ENCODE peak calls at places on chromosomes 2 and 18, in five cellular contexts. M is dorsolateral prefrontal cortex; W is ovary; K is CD8-positive, alpha-beta memory T cell; P is iPS DF 6.9. V is an unnamed sample.

GRCh38 chr2:232203936-232204335 is 174.6 kb upstream of the ALPP start:
- DNase-seq in P (no peak), K (no peak), W (no peak), M (no peak), V (no peak)

GRCh38 chr2:127609818-127610217 is 36.1 kb upstream of the GPR17 start:
- DNase-seq in M (peak; percentile 21), W (no peak), P (no peak), K (no peak), V (no peak)

GRCh38 chr18:49024808-49025361 is 74.1 kb upstream of the SMAD7 start:
- DNase-seq in W (peak; percentile 25), K (no peak), M (no peak), P (no peak), V (no peak)

GRCh38 chr18:13376841-13377351 is 158.3 kb downstream of the LDLRAD4 start:
- DNase-seq in W (no peak), M (no peak), P (no peak), K (peak; percentile 17), V (no peak)

GRCh38 chr2:203018181-203018580 is 3.5 kb downstream of the NBEAL1 start:
- DNase-seq in K (no peak), P (no peak), M (no peak), W (no peak), V (no peak)

GRCh38 chr18:54906636-54907180 is 52.6 kb downstream of the CCDC68 start:
- DNase-seq in K (no peak), P (no peak), W (no peak), M (no peak), V (no peak)

GRCh38 chr2:189267925-189268579 is 88.5 kb upstream of the COL5A2 start:
- DNase-seq in P (no peak), M (no peak), K (no peak), W (no peak), V (no peak)

GRCh38 chr2:229492034-229492433 is 220.9 kb upstream of the PID1 start:
- DNase-seq in M (no peak), K (no peak), P (no peak), W (no peak), V (no peak)

GRCh38 chr2:236998250-236998649 is 87.4 kb upstream of the COPS8 start:
- DNase-seq in W (no peak), P (no peak), M (no peak), K (no peak), V (no peak)

GRCh38 chr2:197128126-197128525 is 182.5 kb downstream of the ANKRD44 start:
- DNase-seq in P (no peak), W (no peak), K (no peak), M (no peak), V (no peak)

GRCh38 chr2:15799432-15799827 is 140.9 kb upstream of the MYCN start:
- DNase-seq in K (no peak), M (no peak), P (no peak), W (no peak), V (no peak)

GRCh38 chr18:79818036-79818435 is 20.3 kb downstream of the KCNG2 start:
- DNase-seq in W (no peak), M (no peak), K (no peak), P (no peak), V (no peak)

GRCh38 chr2:72147971-72148369 is 308 bp upstream of the CYP26B1 start:
- DNase-seq in W (no peak), P (no peak), K (no peak), M (peak; percentile 15), V (peak; percentile 7)

GRCh38 chr2:72148391-72148974 is 821 bp upstream of the CYP26B1 start:
- DNase-seq in W (no peak), P (no peak), K (no peak), M (peak; percentile 21), V (peak; percentile 58)

GRCh38 chr2:72148975-72149555 is 1.4 kb upstream of the CYP26B1 start:
- DNase-seq in K (no peak), P (no peak), W (peak; percentile 70), M (peak; percentile 58), V (peak; percentile 62)

GRCh38 chr2:72146357-72147302 is 1.0 kb downstream of the CYP26B1 start:
- DNase-seq in P (no peak), W (peak; percentile 23), M (peak; percentile 24), K (no peak), V (peak; percentile 7)

DNA sequence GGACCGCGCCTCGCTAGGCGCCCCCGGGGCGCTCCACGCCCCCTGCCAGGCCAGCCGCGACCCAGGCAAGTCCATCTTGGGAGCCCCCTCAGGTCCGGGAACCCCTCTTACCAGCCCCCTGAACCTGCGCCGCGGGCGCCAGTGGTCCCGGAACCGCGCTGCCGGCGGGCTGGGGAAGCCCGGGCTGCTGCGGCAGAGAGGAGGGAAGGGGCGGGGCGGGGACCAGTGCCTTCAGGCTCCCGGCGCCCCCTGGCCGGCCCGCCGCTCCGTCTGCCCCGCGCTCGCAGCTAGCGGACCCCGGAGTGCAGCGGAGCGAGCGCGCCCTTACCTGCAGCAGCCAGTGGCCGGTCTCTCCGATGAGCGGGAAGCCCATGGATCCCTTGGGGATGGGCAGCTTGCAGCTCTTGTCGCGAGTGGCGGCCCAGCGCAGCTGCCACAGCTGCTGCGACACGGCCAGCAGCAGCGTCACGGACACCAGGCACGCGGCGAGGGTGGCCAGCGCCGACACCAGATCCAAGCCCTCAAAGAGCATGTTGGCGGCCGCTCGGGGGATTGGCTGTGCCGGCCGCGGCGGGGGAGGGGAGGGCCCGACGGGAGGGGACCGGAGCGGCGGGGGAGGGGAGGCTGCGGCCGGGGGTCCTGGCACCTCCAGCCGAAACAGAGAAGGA is at the start of gene CYP26B1:
- DNase-seq in M (peak; percentile 42), W (peak; percentile 53), P (no peak), K (no peak), V (no peak)
- H3K27me3 ChIP-seq in M (peaks cover 31% of the 10 kb centered on the region), W (no peaks in the 10 kb centered on the region), P (peaks cover 64% of the 10 kb centered on the region), K (peaks cover 43% of the 10 kb centered on the region), V (peaks cover 12% of the 10 kb centered on the region)

GRCh38 chr2:205655775-205656425 is 26.4 kb upstream of the NRP2 start:
- DNase-seq in W (no peak), K (no peak), P (no peak), M (no peak), V (no peak)
- H3K27me3 ChIP-seq in W (no peaks in the 10 kb centered on the region), K (no peaks in the 10 kb centered on the region), P (no peaks in the 10 kb centered on the region), M (no peaks in the 10 kb centered on the region), V (peaks cover 3% of the 10 kb centered on the region)

DNA sequence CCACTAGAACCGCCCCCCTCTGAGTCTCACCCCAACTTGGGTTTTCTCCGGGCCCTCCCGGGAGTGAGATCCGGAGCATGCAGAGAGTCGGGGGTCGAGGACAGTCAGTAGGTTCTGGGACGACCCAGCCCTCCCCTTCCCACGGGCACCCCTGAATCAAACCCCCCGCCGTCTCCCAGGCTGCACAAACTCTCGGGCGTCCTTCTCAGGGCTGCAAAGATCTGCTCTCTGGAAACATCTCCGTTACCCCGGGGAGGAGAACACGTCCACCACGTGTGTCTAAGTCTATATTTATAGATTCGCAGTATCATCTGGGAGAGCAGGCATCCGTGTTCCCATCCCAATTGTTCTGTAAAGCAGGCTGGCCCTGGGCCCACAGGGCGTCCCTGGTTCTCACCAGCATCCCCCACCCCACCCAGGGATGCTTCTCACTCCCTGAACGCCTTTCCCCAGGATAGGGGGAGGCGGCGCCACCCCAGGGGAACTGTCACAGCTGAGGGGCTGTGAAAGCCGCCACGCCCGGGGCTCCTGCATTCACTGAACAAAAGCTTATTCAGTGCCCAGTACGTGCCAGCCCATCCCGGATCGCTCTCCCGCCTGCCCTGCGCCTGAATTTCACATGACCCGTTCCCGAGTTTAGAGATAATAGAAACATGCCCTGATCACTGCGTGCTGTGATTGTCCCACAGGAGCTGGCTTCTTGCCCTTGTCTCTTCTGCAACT is 796 bp upstream of the DIPK1C start:
- DNase-seq in P (no peak), K (no peak), M (peak; percentile 92), W (no peak), V (no peak)
- H3K27me3 ChIP-seq in P (peaks cover 24% of the 10 kb centered on the region), K (peaks cover 9% of the 10 kb centered on the region), M (no peaks in the 10 kb centered on the region), W (no peaks in the 10 kb centered on the region), V (peaks cover 3% of the 10 kb centered on the region)

DNA sequence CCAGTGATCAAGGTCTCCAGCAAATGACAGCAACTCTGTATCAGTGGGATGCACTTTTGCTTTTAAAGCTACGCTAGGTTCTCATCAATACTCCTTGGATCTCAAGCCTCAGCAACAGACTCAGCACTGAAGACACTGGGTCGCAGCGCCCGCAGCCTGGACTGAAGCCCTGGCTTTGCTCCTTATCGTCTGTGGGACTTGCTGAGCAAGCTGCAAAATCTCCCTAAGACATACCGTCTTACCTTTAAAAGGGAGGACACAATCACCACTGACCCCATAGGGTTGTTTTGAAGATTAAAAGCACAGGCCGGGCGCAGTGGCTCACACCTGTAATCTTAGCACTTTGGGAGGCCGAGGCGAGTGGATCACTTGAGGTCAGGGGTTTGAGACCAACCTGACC is 8.1 kb downstream of the CYB5A start:
- DNase-seq in P (no peak), M (no peak), K (no peak), W (no peak), V (no peak)
- H3K27me3 ChIP-seq in P (no peaks in the 10 kb centered on the region), M (no peaks in the 10 kb centered on the region), K (no peaks in the 10 kb centered on the region), W (no peaks in the 10 kb centered on the region), V (no peaks in the 10 kb centered on the region)

DNA sequence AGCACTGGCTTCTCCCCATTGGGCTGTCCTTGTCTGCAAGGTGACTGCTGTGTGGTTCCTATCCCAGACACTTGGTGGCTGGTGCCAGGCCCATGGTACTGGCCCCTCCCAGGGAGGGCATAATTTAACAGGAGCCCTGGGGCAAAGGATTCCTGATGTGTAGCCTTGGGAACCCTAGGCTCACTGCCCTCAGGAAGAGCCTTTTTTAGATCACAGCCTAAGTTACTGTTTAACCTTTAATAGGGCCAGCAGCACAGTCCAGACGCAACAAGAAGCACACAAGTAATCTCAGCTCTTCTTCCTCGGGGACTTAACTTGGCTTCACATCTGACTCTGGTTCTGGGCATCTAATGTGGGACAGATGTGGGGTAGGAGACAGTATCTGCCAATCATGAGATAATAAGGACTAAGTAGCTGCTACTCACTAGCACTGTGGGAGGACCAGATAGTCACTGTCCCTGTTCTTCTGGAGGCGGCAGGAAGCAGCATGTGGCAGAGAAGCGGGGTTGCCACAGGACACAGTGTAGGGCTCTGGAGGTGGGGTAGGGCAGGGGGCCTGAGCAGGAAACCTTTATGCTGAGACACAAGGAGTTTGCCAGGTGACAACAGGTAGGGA is 136.3 kb downstream of the TMEM17 start:
- DNase-seq in M (no peak), P (no peak), W (no peak), K (no peak), V (no peak)
- H3K27me3 ChIP-seq in M (no peaks in the 10 kb centered on the region), P (no peaks in the 10 kb centered on the region), W (no peaks in the 10 kb centered on the region), K (no peaks in the 10 kb centered on the region), V (no peaks in the 10 kb centered on the region)

GRCh38 chr2:240643093-240643810 is 18.0 kb downstream of the GPR35 start:
- DNase-seq in P (no peak), K (no peak), M (no peak), W (peak; percentile 29), V (no peak)
- H3K27me3 ChIP-seq in P (no peaks in the 10 kb centered on the region), K (no peaks in the 10 kb centered on the region), M (peaks cover 11% of the 10 kb centered on the region), W (no peaks in the 10 kb centered on the region), V (peaks cover 11% of the 10 kb centered on the region)

DNA sequence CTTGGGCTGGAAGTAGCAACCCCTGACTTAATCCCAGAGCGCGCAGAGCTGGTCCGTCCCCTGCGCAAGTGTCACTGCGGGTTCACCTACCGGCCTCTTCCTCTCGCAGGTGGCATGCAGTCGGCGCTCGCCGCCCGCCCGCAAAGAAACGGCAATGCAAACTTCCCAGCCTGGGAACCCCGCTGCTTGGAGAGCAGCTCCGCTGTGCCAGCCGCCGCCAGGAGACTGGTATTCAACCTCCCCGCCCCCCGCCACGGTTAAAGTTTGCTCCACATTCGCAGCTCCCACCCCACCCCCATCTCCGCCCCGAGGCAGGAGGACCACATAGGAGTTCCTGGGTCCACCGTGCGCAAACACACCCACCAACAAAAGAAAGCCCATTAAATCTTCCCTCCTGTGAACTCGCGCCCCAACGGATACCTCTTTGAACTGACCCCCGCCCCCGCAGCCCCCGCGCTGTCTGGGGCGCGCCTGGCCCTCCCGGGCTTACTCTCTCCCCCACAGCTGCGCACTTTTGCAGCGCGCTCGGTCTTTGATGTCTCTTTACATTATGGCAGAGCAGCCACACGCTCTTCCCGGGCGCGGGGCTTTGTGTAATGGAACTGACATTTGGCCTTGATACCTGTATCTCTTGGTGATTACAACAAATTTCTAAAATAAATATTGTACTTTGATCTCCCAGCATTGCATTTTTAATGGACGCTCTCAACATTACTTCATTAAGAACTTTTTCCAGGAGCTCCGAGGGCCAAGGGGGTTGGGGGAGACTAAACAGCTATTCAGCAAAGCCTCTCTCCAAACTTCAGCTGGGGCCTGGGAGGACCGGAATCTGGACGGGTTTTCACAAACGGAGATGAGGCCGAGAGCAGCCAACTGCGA is 3.1 kb upstream of the SP5 start:
- DNase-seq in W (peak; percentile 33), M (no peak), K (no peak), P (no peak), V (no peak)
- H3K27me3 ChIP-seq in W (no peaks in the 10 kb centered on the region), M (peaks cover 83% of the 10 kb centered on the region), K (peaks cover 28% of the 10 kb centered on the region), P (peaks cover 61% of the 10 kb centered on the region), V (no peaks in the 10 kb centered on the region)